ENCODE peak calls at places on chromosomes 5 and 9, in ten cellular contexts. W, V, X, Y, T, E, D, O, B and H are unnamed samples.

GRCh38 chr9:99431103-99431502 is 209.0 kb downstream of the SEC61B start:
- DNase-seq in X (no peak), D (peak; percentile 76), V (no peak), B (no peak), Y (no peak), E (no peak), O (no peak), T (no peak), W (no peak), H (no peak)

GRCh38 chr5:89351232-89351631 is 468.2 kb upstream of the MEF2C start:
- DNase-seq in X (no peak), E (no peak), B (no peak), T (no peak), O (peak; percentile 33), W (no peak), V (no peak), D (peak; percentile 70), Y (no peak), H (no peak)

GRCh38 chr5:164358531-164359259 is 853.3 kb downstream of the MAT2B start:
- DNase-seq in T (no peak), B (no peak), O (no peak), W (no peak), X (no peak), Y (no peak), E (peak; percentile 37), D (peak; percentile 93), V (no peak), H (no peak)

GRCh38 chr9:113219972-113220371 is 1.1 kb downstream of the FKBP15 start:
- DNase-seq in T (peak; percentile 15), X (no peak), B (no peak), D (peak; percentile 25), E (no peak), O (peak; percentile 70), V (no peak), W (no peak), Y (no peak), H (peak; percentile 73)

GRCh38 chr5:32419791-32420190 is 24.7 kb downstream of the ZFR start:
- DNase-seq in T (no peak), O (no peak), B (no peak), X (no peak), V (no peak), W (no peak), D (no peak), E (no peak), Y (no peak), H (no peak)

GRCh38 chr5:33641722-33642505 is 201.1 kb downstream of the TARS1 start:
- DNase-seq in B (no peak), X (no peak), D (peak; percentile 61), T (no peak), V (no peak), W (no peak), E (peak; percentile 27), O (no peak), Y (no peak), H (no peak)

GRCh38 chr5:147887026-147887627 is 8.6 kb downstream of the SCGB3A2 start:
- DNase-seq in O (no peak), V (no peak), W (no peak), Y (no peak), E (peak; percentile 55), X (no peak), T (no peak), D (peak; percentile 76), B (no peak), H (peak; percentile 40)

GRCh38 chr9:114989600-114990410 is 59.4 kb upstream of the TNFSF8 start:
- DNase-seq in E (no peak), D (no peak), B (no peak), Y (no peak), X (no peak), V (no peak), T (no peak), O (no peak), W (no peak), H (no peak)

GRCh38 chr9:114072181-114073140 is 5.6 kb downstream of the AMBP start:
- DNase-seq in V (no peak), E (no peak), B (no peak), Y (no peak), O (no peak), D (peak; percentile 84), W (no peak), T (no peak), X (no peak), H (no peak)

GRCh38 chr9:81717747-81718077 is 28.4 kb upstream of the TLE1 start:
- DNase-seq in O (no peak), X (no peak), Y (no peak), V (no peak), D (no peak), E (peak; percentile 8), B (no peak), T (no peak), W (no peak), H (no peak)

GRCh38 chr5:172806897-172807672 is 27.0 kb upstream of the ERGIC1 start:
- DNase-seq in B (peak; percentile 74), O (peak; percentile 73), D (peak; percentile 89), E (peak; percentile 93), W (peak; percentile 95), Y (peak; percentile 71), T (peak; percentile 95), V (peak; percentile 89), X (peak; percentile 92), H (peak; percentile 91)

GRCh38 chr5:89722538-89722937 is 687.0 kb downstream of the CETN3 start:
- DNase-seq in E (no peak), B (no peak), X (no peak), V (no peak), W (no peak), T (no peak), O (no peak), Y (no peak), D (no peak), H (no peak)

GRCh38 chr9:89038354-89039091 is 47.3 kb downstream of the S1PR3 start:
- DNase-seq in T (no peak), B (no peak), V (no peak), Y (peak; percentile 20), X (no peak), W (no peak), D (peak; percentile 99), E (no peak), O (no peak), H (no peak)

GRCh38 chr9:131312822-131313770 is 23.6 kb downstream of the PLPP7 start:
- DNase-seq in W (no peak), O (no peak), B (no peak), Y (no peak), X (no peak), V (no peak), T (no peak), D (no peak), E (no peak), H (no peak)

GRCh38 chr9:131608469-131609115 is 63.3 kb downstream of the PRRT1B start:
- DNase-seq in E (peak; percentile 84), B (no peak), W (peak; percentile 69), V (peak; percentile 91), O (peak; percentile 60), X (no peak), Y (peak; percentile 79), D (peak; percentile 92), T (no peak), H (no peak)

GRCh38 chr5:143562935-143563334 is 159.4 kb upstream of the NR3C1 start:
- DNase-seq in V (no peak), X (no peak), W (no peak), B (no peak), T (no peak), E (peak; percentile 55), O (peak; percentile 48), D (peak; percentile 97), Y (no peak), H (no peak)

GRCh38 chr5:107365355-107366109 is 305.2 kb downstream of the EFNA5 start:
- DNase-seq in X (no peak), E (no peak), O (peak; percentile 99), V (no peak), T (no peak), D (no peak), B (no peak), W (no peak), Y (no peak), H (peak; percentile 62)

GRCh38 chr9:806285-807156 is 35.0 kb upstream of the DMRT1 start:
- DNase-seq in Y (no peak), X (no peak), O (no peak), E (peak; percentile 27), V (no peak), T (peak; percentile 50), D (peak; percentile 66), B (no peak), W (no peak), H (peak; percentile 67)

GRCh38 chr9:79952401-79952800 is 380.6 kb downstream of the TLE4 start:
- DNase-seq in V (no peak), O (no peak), Y (no peak), W (no peak), B (no peak), X (no peak), D (peak; percentile 62), E (no peak), T (no peak), H (no peak)

GRCh38 chr5:168337361-168337760 is 45.9 kb downstream of the WWC1 start:
- DNase-seq in D (no peak), Y (no peak), V (no peak), O (no peak), E (no peak), T (no peak), B (no peak), X (no peak), W (no peak), H (no peak)

GRCh38 chr5:62969409-62970120 is 390.9 kb downstream of the LRRC70 start:
- DNase-seq in T (no peak), B (no peak), X (no peak), E (no peak), O (peak; percentile 78), D (no peak), Y (no peak), V (no peak), W (no peak), H (no peak)

GRCh38 chr5:177576169-177576568 is 15.8 kb upstream of the TMED9 start:
- DNase-seq in Y (no peak), X (no peak), W (no peak), V (no peak), O (no peak), T (no peak), E (no peak), B (no peak), D (no peak), H (no peak)